ENCODE peak calls at places on chromosomes 7 and 10, in five cellular contexts. One of them, this sample, is unnamed.
A peak's percentile ranks its signal among the peaks of the same experiment; 100 is the strongest.

GRCh38 chr10:58014436-58014835 is 253.3 kb downstream of the IPMK start:
- DNase-seq in MM.1S: no peak
- DNase-seq in neural progenitor cell: no peak
- DNase-seq in IMR-90: peak; percentile 35
- DNase-seq in astrocyte: no peak
- DNase-seq in this sample: no peak

GRCh38 chr7:151395036-151395367 is 14.8 kb downstream of the WDR86 start:
- DNase-seq in MM.1S: no peak
- DNase-seq in IMR-90: no peak
- DNase-seq in neural progenitor cell: no peak
- DNase-seq in astrocyte: no peak
- DNase-seq in this sample: no peak

GRCh38 chr7:139242741-139243281 is 11.8 kb downstream of the UBN2 start:
- DNase-seq in neural progenitor cell: no peak
- DNase-seq in IMR-90: peak; percentile 71
- DNase-seq in astrocyte: peak; percentile 51
- DNase-seq in MM.1S: no peak
- DNase-seq in this sample: no peak

GRCh38 chr10:108735380-108735779 is 1187.9 kb downstream of the XPNPEP1 start:
- DNase-seq in astrocyte: peak; percentile 97
- DNase-seq in MM.1S: no peak
- DNase-seq in neural progenitor cell: no peak
- DNase-seq in IMR-90: peak; percentile 32
- DNase-seq in this sample: no peak

GRCh38 chr10:74898201-74898976 is 72.0 kb downstream of the KAT6B start:
- DNase-seq in neural progenitor cell: no peak
- DNase-seq in MM.1S: peak; percentile 51
- DNase-seq in astrocyte: no peak
- DNase-seq in IMR-90: peak; percentile 19
- DNase-seq in this sample: no peak

GRCh38 chr7:18206331-18206730 is 178.7 kb upstream of the PRPS1L1 start:
- DNase-seq in IMR-90: no peak
- DNase-seq in MM.1S: no peak
- DNase-seq in astrocyte: no peak
- DNase-seq in neural progenitor cell: no peak
- DNase-seq in this sample: no peak

GRCh38 chr10:35232509-35232908 is 103.8 kb upstream of the CCNY start:
- DNase-seq in astrocyte: no peak
- DNase-seq in IMR-90: no peak
- DNase-seq in neural progenitor cell: no peak
- DNase-seq in MM.1S: no peak
- DNase-seq in this sample: no peak

GRCh38 chr7:301291-302053 is 11.5 kb downstream of the FOXL3 start:
- DNase-seq in astrocyte: no peak
- DNase-seq in MM.1S: no peak
- DNase-seq in IMR-90: no peak
- DNase-seq in neural progenitor cell: no peak
- DNase-seq in this sample: no peak

GRCh38 chr10:61752111-61753011 is 89.6 kb downstream of the CABCOCO1 start:
- DNase-seq in neural progenitor cell: no peak
- DNase-seq in IMR-90: peak; percentile 51
- DNase-seq in MM.1S: peak; percentile 40
- DNase-seq in astrocyte: peak; percentile 61
- DNase-seq in this sample: no peak

GRCh38 chr10:121583857-121584256 is 14.4 kb downstream of the FGFR2 start:
- DNase-seq in MM.1S: no peak
- DNase-seq in astrocyte: no peak
- DNase-seq in neural progenitor cell: no peak
- DNase-seq in IMR-90: no peak
- DNase-seq in this sample: no peak

GRCh38 chr7:14385074-14385473 is 395.6 kb upstream of the ETV1 start:
- DNase-seq in MM.1S: no peak
- DNase-seq in astrocyte: no peak
- DNase-seq in IMR-90: peak; percentile 34
- DNase-seq in neural progenitor cell: no peak
- DNase-seq in this sample: no peak

DNA sequence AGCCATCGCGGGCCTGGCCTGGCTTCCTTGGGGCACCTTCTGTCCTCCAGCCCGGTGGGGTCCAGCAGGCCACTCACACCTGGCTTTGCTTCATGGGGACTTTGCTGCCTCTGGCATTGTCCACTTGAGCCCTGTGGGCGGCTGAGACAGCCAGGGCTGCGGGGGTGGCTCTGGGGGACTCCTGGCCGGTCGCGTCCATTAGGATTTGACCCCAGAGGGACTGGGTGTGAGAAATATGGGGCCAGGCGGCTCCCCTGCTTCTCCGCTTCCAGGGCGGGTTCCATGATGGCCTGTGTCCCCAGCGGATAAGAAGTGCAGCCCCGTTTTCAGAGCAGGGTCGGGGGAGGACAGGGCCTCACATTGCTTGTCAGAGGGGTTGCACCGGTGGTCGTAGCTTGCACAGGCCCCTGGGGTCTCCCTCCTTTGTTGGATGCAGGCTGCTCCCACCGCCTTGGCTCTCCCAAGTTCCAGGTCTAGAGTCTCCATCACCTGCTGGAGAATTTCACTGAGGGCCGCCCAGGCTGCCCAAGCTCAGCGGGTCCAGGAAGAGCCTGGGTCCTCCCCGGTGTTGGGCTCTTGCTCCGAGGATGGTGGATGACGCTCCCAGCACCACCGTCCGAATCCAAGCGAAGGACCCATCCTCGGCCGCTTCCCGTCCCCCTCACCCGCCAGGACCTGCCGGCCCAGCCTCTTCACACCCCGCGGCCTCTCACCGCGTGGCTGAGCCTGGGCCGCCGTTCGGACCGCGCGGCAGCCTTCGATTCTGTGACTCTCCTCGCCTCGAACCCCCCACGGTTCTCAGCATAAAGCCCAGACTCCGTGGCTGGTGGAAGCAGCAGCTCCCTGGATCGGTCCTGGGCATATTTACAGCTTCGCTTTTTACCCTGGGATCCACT is 140.1 kb downstream of the DYNC2I1 start:
- DNase-seq in astrocyte: no peak
- DNase-seq in IMR-90: no peak
- DNase-seq in MM.1S: no peak
- DNase-seq in neural progenitor cell: no peak
- DNase-seq in this sample: no peak
- H3K9ac ChIP-seq in astrocyte: no peak overlapping the region
- H3K9ac ChIP-seq in IMR-90: no peak overlapping the region
- H3K9ac ChIP-seq in MM.1S: no peak overlapping the region
- H3K9ac ChIP-seq in neural progenitor cell: no peak overlapping the region
- H3K9ac ChIP-seq in this sample: no peak overlapping the region

GRCh38 chr7:115009139-115009538 is 87.2 kb downstream of the MDFIC start:
- DNase-seq in neural progenitor cell: no peak
- DNase-seq in MM.1S: peak; percentile 46
- DNase-seq in astrocyte: peak; percentile 31
- DNase-seq in IMR-90: peak; percentile 15
- DNase-seq in this sample: no peak
- H3K27ac ChIP-seq in neural progenitor cell: peak overlapping the region; percentile 35
- H3K27ac ChIP-seq in MM.1S: peak overlapping the region; percentile 43
- H3K27ac ChIP-seq in astrocyte: no peak overlapping the region
- H3K27ac ChIP-seq in IMR-90: no peak overlapping the region
- H3K27ac ChIP-seq in this sample: no peak overlapping the region

DNA sequence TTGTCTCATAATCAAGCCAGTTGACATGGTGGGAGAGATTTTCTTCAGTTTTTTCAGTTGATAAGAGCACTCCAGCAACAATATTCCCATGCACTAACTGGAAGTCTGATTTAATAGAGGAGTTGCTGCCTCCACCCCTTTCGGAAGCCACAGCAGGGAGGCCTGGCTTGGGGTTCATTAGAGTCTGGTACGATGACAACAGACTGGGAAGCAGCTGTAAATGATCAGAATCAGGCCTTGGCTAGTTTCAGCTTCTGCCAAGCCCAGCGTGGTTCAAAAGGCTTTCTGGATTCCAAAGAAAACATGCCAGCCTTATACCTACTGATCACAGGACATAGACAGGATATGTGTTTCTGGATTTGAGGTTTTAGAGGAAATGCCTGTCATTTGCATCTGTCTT is 274.0 kb downstream of the CSTF2T start:
- DNase-seq in MM.1S: no peak
- DNase-seq in astrocyte: peak; percentile 24
- DNase-seq in neural progenitor cell: peak; percentile 43
- DNase-seq in IMR-90: no peak
- DNase-seq in this sample: no peak
- H3K9ac ChIP-seq in MM.1S: no peak overlapping the region
- H3K9ac ChIP-seq in astrocyte: no peak overlapping the region
- H3K9ac ChIP-seq in neural progenitor cell: no peak overlapping the region
- H3K9ac ChIP-seq in IMR-90: no peak overlapping the region
- H3K9ac ChIP-seq in this sample: no peak overlapping the region

GRCh38 chr10:103890194-103890658 is 27.8 kb downstream of the STN1 start:
- DNase-seq in neural progenitor cell: no peak
- DNase-seq in IMR-90: peak; percentile 8
- DNase-seq in astrocyte: no peak
- DNase-seq in MM.1S: no peak
- DNase-seq in this sample: no peak
- H3K27ac ChIP-seq in neural progenitor cell: no peak overlapping the region
- H3K27ac ChIP-seq in IMR-90: no peak overlapping the region
- H3K27ac ChIP-seq in astrocyte: no peak overlapping the region
- H3K27ac ChIP-seq in MM.1S: no peak overlapping the region
- H3K27ac ChIP-seq in this sample: no peak overlapping the region

GRCh38 chr7:44846816-44847508 is 925 bp downstream of the H2AZ2 start:
- DNase-seq in astrocyte: no peak
- DNase-seq in MM.1S: no peak
- DNase-seq in neural progenitor cell: no peak
- DNase-seq in IMR-90: no peak
- DNase-seq in this sample: peak; percentile 50

GRCh38 chr7:44849277-44850210 is 1.7 kb upstream of the H2AZ2 start:
- DNase-seq in IMR-90: peak; percentile 66
- DNase-seq in MM.1S: no peak
- DNase-seq in astrocyte: peak; percentile 80
- DNase-seq in neural progenitor cell: no peak
- DNase-seq in this sample: no peak

GRCh38 chr7:44847920-44848634 is at the start of gene H2AZ2:
- DNase-seq in MM.1S: peak; percentile 100
- DNase-seq in astrocyte: peak; percentile 99
- DNase-seq in IMR-90: peak; percentile 100
- DNase-seq in neural progenitor cell: peak; percentile 100
- DNase-seq in this sample: peak; percentile 100

GRCh38 chr7:44847509-44847919 is 373 bp downstream of the H2AZ2 start:
- DNase-seq in neural progenitor cell: peak; percentile 94
- DNase-seq in MM.1S: peak; percentile 86
- DNase-seq in astrocyte: peak; percentile 87
- DNase-seq in IMR-90: peak; percentile 82
- DNase-seq in this sample: peak; percentile 95

GRCh38 chr7:44845476-44845875 is 2.4 kb downstream of the H2AZ2 start:
- DNase-seq in MM.1S: no peak
- DNase-seq in neural progenitor cell: no peak
- DNase-seq in astrocyte: no peak
- DNase-seq in IMR-90: no peak
- DNase-seq in this sample: no peak
- H3K9ac ChIP-seq in MM.1S: peak overlapping the region; percentile 25
- H3K9ac ChIP-seq in neural progenitor cell: no peak overlapping the region
- H3K9ac ChIP-seq in astrocyte: no peak overlapping the region
- H3K9ac ChIP-seq in IMR-90: no peak overlapping the region
- H3K9ac ChIP-seq in this sample: peak overlapping the region; percentile 86

DNA sequence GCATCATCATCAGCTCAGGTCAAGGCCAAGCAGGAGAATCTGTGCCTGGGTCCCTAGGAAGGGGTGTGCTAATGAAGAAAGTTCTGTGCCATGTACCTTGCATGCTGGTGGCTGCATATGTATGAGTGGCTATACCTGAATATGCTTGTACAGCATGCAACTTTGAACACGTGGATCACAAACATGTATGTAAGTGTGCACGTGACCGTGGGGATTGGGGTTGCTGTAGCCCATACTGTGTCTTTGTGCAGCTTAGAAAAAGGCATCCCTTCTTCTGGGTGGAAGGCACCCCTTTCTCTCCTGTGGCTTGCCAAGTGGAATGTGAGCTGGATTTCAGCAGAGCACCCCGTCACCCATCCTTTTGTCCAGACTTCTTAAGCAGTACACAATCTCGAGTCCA is 13.8 kb downstream of the EMX2 start:
- DNase-seq in astrocyte: no peak
- DNase-seq in neural progenitor cell: no peak
- DNase-seq in IMR-90: no peak
- DNase-seq in MM.1S: no peak
- DNase-seq in this sample: no peak
- H3K27ac ChIP-seq in astrocyte: no peak overlapping the region
- H3K27ac ChIP-seq in neural progenitor cell: no peak overlapping the region
- H3K27ac ChIP-seq in IMR-90: no peak overlapping the region
- H3K27ac ChIP-seq in MM.1S: no peak overlapping the region
- H3K27ac ChIP-seq in this sample: no peak overlapping the region

GRCh38 chr7:22444181-22444966 is 55.6 kb downstream of the STEAP1B start:
- DNase-seq in MM.1S: no peak
- DNase-seq in astrocyte: peak; percentile 12
- DNase-seq in IMR-90: no peak
- DNase-seq in neural progenitor cell: no peak
- DNase-seq in this sample: peak; percentile 84
- H3K9ac ChIP-seq in MM.1S: peak overlapping the region; percentile 65
- H3K9ac ChIP-seq in astrocyte: no peak overlapping the region
- H3K9ac ChIP-seq in IMR-90: no peak overlapping the region
- H3K9ac ChIP-seq in neural progenitor cell: no peak overlapping the region
- H3K9ac ChIP-seq in this sample: peak overlapping the region; percentile 72

DNA sequence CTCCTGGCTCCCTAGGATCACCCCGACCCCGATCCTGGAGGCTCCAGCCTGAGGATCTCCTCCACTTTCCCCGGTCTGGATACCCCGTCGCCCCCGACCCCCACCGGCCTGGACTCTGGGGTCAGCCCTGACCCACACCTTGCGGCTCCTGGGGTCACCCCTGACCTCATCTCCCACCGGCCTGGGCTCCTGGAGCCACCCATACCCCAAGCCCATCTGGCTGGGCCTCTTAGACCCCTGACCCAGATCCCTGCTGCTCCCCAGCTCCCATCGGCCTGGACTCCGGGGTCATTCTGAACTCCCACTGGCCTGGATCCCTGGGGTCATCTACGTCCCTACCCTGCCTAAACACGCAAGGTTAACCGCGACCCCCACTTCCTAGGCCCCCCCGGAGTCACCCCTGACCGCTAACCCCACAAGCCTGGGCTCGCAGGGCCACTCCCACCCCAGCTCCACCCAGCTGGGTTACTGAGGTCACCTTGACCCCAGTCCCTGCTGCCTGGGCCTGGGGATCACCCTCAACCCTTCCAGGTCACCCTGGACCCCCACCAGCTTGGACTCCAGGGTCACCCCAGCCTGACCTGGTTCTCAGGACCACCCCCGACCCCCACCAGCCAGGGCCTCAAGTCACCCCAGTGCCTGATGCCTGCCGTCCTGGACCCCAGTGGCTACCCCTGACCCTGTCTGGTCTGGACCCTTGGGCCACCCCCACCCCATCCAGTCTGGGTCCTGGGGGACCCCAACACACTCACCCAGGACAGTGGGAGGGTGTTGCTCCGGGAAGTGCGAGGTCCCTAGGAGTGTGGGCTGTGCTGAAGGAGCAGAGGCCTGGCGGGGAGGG is 1.2 kb downstream of the FOXK1 start:
- DNase-seq in IMR-90: no peak
- DNase-seq in neural progenitor cell: no peak
- DNase-seq in MM.1S: no peak
- DNase-seq in astrocyte: no peak
- DNase-seq in this sample: no peak
- H3K27ac ChIP-seq in IMR-90: peak overlapping the region; percentile 100
- H3K27ac ChIP-seq in neural progenitor cell: no peak overlapping the region
- H3K27ac ChIP-seq in MM.1S: peak overlapping the region; percentile 25
- H3K27ac ChIP-seq in astrocyte: peak overlapping the region; percentile 82
- H3K27ac ChIP-seq in this sample: peak overlapping the region; percentile 34

This sample was measured in Karpas-422.